ENCODE peak calls at places on chromosomes 4 and X, in six cellular contexts. One of them, this sample, is unnamed. For H3K27me3, the result is how much of the 10 kb centered on the place peaks cover.

GRCh38 chr4:10605746-10606482 is 78.7 kb downstream of the CLNK start:
- DNase-seq in PC-3: peak
- DNase-seq in bronchial epithelial cell: peak
- DNase-seq in endodermal cell: no peak
- DNase-seq in right atrium auricular region: no peak
- DNase-seq in CD4-positive, CD25-positive, alpha-beta regulatory T cell: no peak
- DNase-seq in this sample: no peak

GRCh38 chrX:154348114-154348531 is 26.3 kb downstream of the FLNA start:
- DNase-seq in PC-3: no peak
- DNase-seq in bronchial epithelial cell: peak
- DNase-seq in endodermal cell: no peak
- DNase-seq in right atrium auricular region: no peak
- DNase-seq in CD4-positive, CD25-positive, alpha-beta regulatory T cell: no peak
- DNase-seq in this sample: no peak

GRCh38 chr4:158254328-158254727 is 44.0 kb downstream of the TMEM144 start:
- DNase-seq in PC-3: no peak
- DNase-seq in bronchial epithelial cell: no peak
- DNase-seq in endodermal cell: no peak
- DNase-seq in right atrium auricular region: no peak
- DNase-seq in CD4-positive, CD25-positive, alpha-beta regulatory T cell: no peak
- DNase-seq in this sample: no peak

GRCh38 chr4:8513931-8514330 is 66.3 kb upstream of the GPR78 start:
- DNase-seq in PC-3: no peak
- DNase-seq in bronchial epithelial cell: no peak
- DNase-seq in endodermal cell: no peak
- DNase-seq in right atrium auricular region: no peak
- DNase-seq in CD4-positive, CD25-positive, alpha-beta regulatory T cell: no peak
- DNase-seq in this sample: no peak

GRCh38 chr4:76611164-76611563 is 176.1 kb downstream of the SHROOM3 start:
- DNase-seq in PC-3: no peak
- DNase-seq in bronchial epithelial cell: peak
- DNase-seq in endodermal cell: peak
- DNase-seq in right atrium auricular region: no peak
- DNase-seq in CD4-positive, CD25-positive, alpha-beta regulatory T cell: no peak
- DNase-seq in this sample: no peak

GRCh38 chrX:53280703-53281320 is 572 bp downstream of the IQSEC2 start:
- DNase-seq in PC-3: peak
- DNase-seq in bronchial epithelial cell: peak
- DNase-seq in endodermal cell: peak
- DNase-seq in right atrium auricular region: peak
- DNase-seq in CD4-positive, CD25-positive, alpha-beta regulatory T cell: no peak
- DNase-seq in this sample: no peak

GRCh38 chrX:131752493-131753198 is 208.8 kb downstream of the OR13H1 start:
- DNase-seq in PC-3: peak
- DNase-seq in bronchial epithelial cell: no peak
- DNase-seq in endodermal cell: no peak
- DNase-seq in right atrium auricular region: no peak
- DNase-seq in CD4-positive, CD25-positive, alpha-beta regulatory T cell: no peak
- DNase-seq in this sample: peak

GRCh38 chr4:82645868-82646267 is 84.1 kb upstream of the TMEM150C start:
- DNase-seq in PC-3: no peak
- DNase-seq in bronchial epithelial cell: no peak
- DNase-seq in endodermal cell: no peak
- DNase-seq in right atrium auricular region: no peak
- DNase-seq in CD4-positive, CD25-positive, alpha-beta regulatory T cell: no peak
- DNase-seq in this sample: no peak

GRCh38 chr4:164012396-164013027 is 518.0 kb downstream of the TMA16 start:
- DNase-seq in PC-3: peak
- DNase-seq in bronchial epithelial cell: peak
- DNase-seq in endodermal cell: peak
- DNase-seq in right atrium auricular region: no peak
- DNase-seq in CD4-positive, CD25-positive, alpha-beta regulatory T cell: no peak
- DNase-seq in this sample: no peak

GRCh38 chr4:29734785-29735184 is 985.4 kb upstream of the PCDH7 start:
- DNase-seq in PC-3: no peak
- DNase-seq in bronchial epithelial cell: no peak
- DNase-seq in endodermal cell: no peak
- DNase-seq in right atrium auricular region: no peak
- DNase-seq in CD4-positive, CD25-positive, alpha-beta regulatory T cell: no peak
- DNase-seq in this sample: no peak

GRCh38 chr4:46818604-46819003 is 90.4 kb downstream of the COX7B2 start:
- DNase-seq in PC-3: peak
- DNase-seq in bronchial epithelial cell: no peak
- DNase-seq in endodermal cell: no peak
- DNase-seq in right atrium auricular region: no peak
- DNase-seq in CD4-positive, CD25-positive, alpha-beta regulatory T cell: no peak
- DNase-seq in this sample: no peak

GRCh38 chr4:94506822-94507221 is 55.1 kb downstream of the PDLIM5 start:
- DNase-seq in PC-3: no peak
- DNase-seq in bronchial epithelial cell: no peak
- DNase-seq in endodermal cell: no peak
- DNase-seq in right atrium auricular region: no peak
- DNase-seq in CD4-positive, CD25-positive, alpha-beta regulatory T cell: no peak
- DNase-seq in this sample: no peak

GRCh38 chrX:57119416-57119815 is 1.9 kb downstream of the SPIN2B start:
- DNase-seq in PC-3: no peak
- DNase-seq in bronchial epithelial cell: no peak
- DNase-seq in endodermal cell: no peak
- DNase-seq in right atrium auricular region: no peak
- DNase-seq in CD4-positive, CD25-positive, alpha-beta regulatory T cell: no peak
- DNase-seq in this sample: no peak

GRCh38 chr4:70041652-70042286 is 8.5 kb upstream of the HTN1 start:
- DNase-seq in PC-3: no peak
- DNase-seq in bronchial epithelial cell: no peak
- DNase-seq in endodermal cell: no peak
- DNase-seq in right atrium auricular region: no peak
- DNase-seq in CD4-positive, CD25-positive, alpha-beta regulatory T cell: no peak
- DNase-seq in this sample: no peak

GRCh38 chr4:80219301-80220025 is 22.2 kb downstream of the PRDM8 start:
- DNase-seq in PC-3: peak
- DNase-seq in bronchial epithelial cell: no peak
- DNase-seq in endodermal cell: peak
- DNase-seq in right atrium auricular region: no peak
- DNase-seq in CD4-positive, CD25-positive, alpha-beta regulatory T cell: no peak
- DNase-seq in this sample: no peak

GRCh38 chr4:174365018-174365587 is 81.4 kb downstream of the CEP44 start:
- DNase-seq in PC-3: peak
- DNase-seq in bronchial epithelial cell: peak
- DNase-seq in endodermal cell: no peak
- DNase-seq in right atrium auricular region: no peak
- DNase-seq in CD4-positive, CD25-positive, alpha-beta regulatory T cell: no peak
- DNase-seq in this sample: no peak

GRCh38 chr4:152197211-152197610 is 338.7 kb downstream of the FBXW7 start:
- DNase-seq in PC-3: no peak
- DNase-seq in bronchial epithelial cell: no peak
- DNase-seq in endodermal cell: no peak
- DNase-seq in right atrium auricular region: no peak
- DNase-seq in CD4-positive, CD25-positive, alpha-beta regulatory T cell: no peak
- DNase-seq in this sample: no peak

GRCh38 chr4:5120067-5120466 is 68.8 kb downstream of the STK32B start:
- DNase-seq in PC-3: no peak
- DNase-seq in bronchial epithelial cell: no peak
- DNase-seq in endodermal cell: no peak
- DNase-seq in right atrium auricular region: no peak
- DNase-seq in CD4-positive, CD25-positive, alpha-beta regulatory T cell: no peak
- DNase-seq in this sample: no peak
- H3K27me3 ChIP-seq in PC-3: under half
- H3K27me3 ChIP-seq in bronchial epithelial cell: under half
- H3K27me3 ChIP-seq in endodermal cell: under half
- H3K27me3 ChIP-seq in right atrium auricular region: under half
- H3K27me3 ChIP-seq in CD4-positive, CD25-positive, alpha-beta regulatory T cell: under half
- H3K27me3 ChIP-seq in this sample: under half

GRCh38 chr4:121457278-121457875 is 76.6 kb upstream of the QRFPR start:
- DNase-seq in PC-3: no peak
- DNase-seq in bronchial epithelial cell: no peak
- DNase-seq in endodermal cell: no peak
- DNase-seq in right atrium auricular region: no peak
- DNase-seq in CD4-positive, CD25-positive, alpha-beta regulatory T cell: no peak
- DNase-seq in this sample: no peak
- H3K27me3 ChIP-seq in PC-3: under half
- H3K27me3 ChIP-seq in bronchial epithelial cell: under half
- H3K27me3 ChIP-seq in endodermal cell: under half
- H3K27me3 ChIP-seq in right atrium auricular region: under half
- H3K27me3 ChIP-seq in CD4-positive, CD25-positive, alpha-beta regulatory T cell: under half
- H3K27me3 ChIP-seq in this sample: under half

DNA sequence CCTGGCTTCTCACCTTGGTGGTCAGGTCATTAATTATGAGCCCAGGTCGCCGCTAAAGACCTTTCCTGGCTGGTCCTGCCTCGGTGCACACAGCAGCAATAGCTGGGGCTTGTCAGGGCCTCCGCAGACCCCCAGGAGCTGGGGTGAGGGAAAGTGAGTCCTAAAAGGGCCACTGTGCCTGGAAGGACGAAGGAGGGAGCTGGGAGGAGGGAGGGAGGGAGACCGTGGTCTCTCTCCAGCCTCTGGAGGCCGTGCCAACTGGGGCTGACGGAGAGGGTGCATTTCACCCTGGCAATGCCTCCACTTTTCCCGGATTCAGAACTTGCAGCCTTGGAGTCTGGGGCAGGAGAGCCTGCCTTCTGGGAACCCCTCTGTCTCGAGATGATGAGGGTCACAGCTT is 60.4 kb downstream of the CRLF2 start:
- DNase-seq in PC-3: no peak
- DNase-seq in bronchial epithelial cell: no peak
- DNase-seq in endodermal cell: peak
- DNase-seq in right atrium auricular region: no peak
- DNase-seq in CD4-positive, CD25-positive, alpha-beta regulatory T cell: no peak
- DNase-seq in this sample: no peak
- H3K27me3 ChIP-seq in PC-3: under half
- H3K27me3 ChIP-seq in bronchial epithelial cell: under half
- H3K27me3 ChIP-seq in endodermal cell: under half
- H3K27me3 ChIP-seq in right atrium auricular region: under half
- H3K27me3 ChIP-seq in CD4-positive, CD25-positive, alpha-beta regulatory T cell: under half
- H3K27me3 ChIP-seq in this sample: under half

GRCh38 chr4:112517067-112517588 is 1.1 kb upstream of the NEUROG2 start:
- DNase-seq in PC-3: no peak
- DNase-seq in bronchial epithelial cell: no peak
- DNase-seq in endodermal cell: peak
- DNase-seq in right atrium auricular region: no peak
- DNase-seq in CD4-positive, CD25-positive, alpha-beta regulatory T cell: no peak
- DNase-seq in this sample: no peak
- H3K27me3 ChIP-seq in PC-3: half or more
- H3K27me3 ChIP-seq in bronchial epithelial cell: half or more
- H3K27me3 ChIP-seq in endodermal cell: half or more
- H3K27me3 ChIP-seq in right atrium auricular region: half or more
- H3K27me3 ChIP-seq in CD4-positive, CD25-positive, alpha-beta regulatory T cell: half or more
- H3K27me3 ChIP-seq in this sample: under half

This sample was measured in Panc1.